ENCODE peak calls at places on chromosomes 7 and 10, in eight cellular contexts. Q, F, J, U, M, P, Z and W are unnamed samples.

GRCh38 chr7:111756687-111757178 is 194.4 kb upstream of the IMMP2L start:
- DNase-seq in Q (no peak), F (no peak), J (peak; percentile 70), U (peak; percentile 11), M (peak; percentile 51), P (no peak), Z (no peak), W (no peak)

GRCh38 chr7:105010538-105011523 is 3.2 kb upstream of the KMT2E start:
- DNase-seq in Q (no peak), F (no peak), J (peak; percentile 35), U (no peak), M (peak; percentile 21), P (no peak), Z (no peak), W (no peak)

GRCh38 chr10:72140174-72140573 is 51.8 kb upstream of the SPOCK2 start:
- DNase-seq in Q (no peak), F (no peak), J (no peak), U (no peak), M (no peak), P (no peak), Z (no peak), W (no peak)

GRCh38 chr7:40219917-40220316 is 85.1 kb downstream of the SUGCT start:
- DNase-seq in Q (peak; percentile 70), F (no peak), J (peak; percentile 87), U (no peak), M (no peak), P (no peak), Z (no peak), W (peak; percentile 16)

GRCh38 chr7:16985621-16986020 is 103.8 kb upstream of the AGR3 start:
- DNase-seq in Q (no peak), F (no peak), J (no peak), U (no peak), M (no peak), P (no peak), Z (no peak), W (peak; percentile 72)

GRCh38 chr10:106712988-106713387 is 451.5 kb downstream of the SORCS1 start:
- DNase-seq in Q (no peak), F (no peak), J (no peak), U (no peak), M (no peak), P (no peak), Z (no peak), W (no peak)

GRCh38 chr10:28281726-28282325 is 21.0 kb downstream of the MPP7 start:
- DNase-seq in Q (no peak), F (peak; percentile 42), J (no peak), U (no peak), M (no peak), P (no peak), Z (no peak), W (no peak)

GRCh38 chr10:11447571-11447970 is 163.9 kb downstream of the USP6NL start:
- DNase-seq in Q (no peak), F (no peak), J (no peak), U (no peak), M (no peak), P (no peak), Z (no peak), W (no peak)

GRCh38 chr7:16657656-16658279 is 11.8 kb downstream of the BZW2 start:
- DNase-seq in Q (peak; percentile 65), F (no peak), J (peak; percentile 76), U (peak; percentile 21), M (peak; percentile 70), P (no peak), Z (no peak), W (peak; percentile 51)

GRCh38 chr10:125283831-125284614 is 123.7 kb upstream of the CTBP2 start:
- DNase-seq in Q (no peak), F (peak; percentile 64), J (no peak), U (no peak), M (no peak), P (no peak), Z (no peak), W (no peak)

GRCh38 chr10:62230344-62231138 is 38.1 kb downstream of the RTKN2 start:
- DNase-seq in Q (no peak), F (no peak), J (peak; percentile 81), U (no peak), M (no peak), P (no peak), Z (no peak), W (no peak)

DNA sequence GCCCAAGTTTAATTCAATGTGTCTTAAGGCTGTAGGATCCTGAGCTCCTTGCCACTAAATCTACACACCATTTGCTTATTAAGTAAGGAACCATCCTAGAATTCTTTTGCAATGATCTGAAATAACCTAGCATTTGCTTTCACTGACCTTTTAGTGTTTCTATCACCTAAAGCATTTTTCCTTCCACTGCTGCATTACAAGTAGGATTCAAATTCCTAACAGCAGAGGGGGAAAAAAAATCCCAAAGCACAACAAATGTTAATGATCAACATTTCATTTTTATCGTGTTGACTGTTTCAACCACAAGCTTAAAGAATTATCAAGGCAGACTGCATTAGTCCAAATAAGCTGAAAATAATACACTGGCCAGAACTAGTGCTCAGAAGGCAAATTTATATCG is 174.7 kb upstream of the TCF7L2 start:
- DNase-seq in Q (no peak), F (peak; percentile 1), J (peak; percentile 16), U (no peak), M (no peak), P (no peak), Z (no peak), W (no peak)
- TF ChIP-seq CTCF in Q (peak; percentile 64), F (no peak), J (peak; percentile 21), U (no peak), M (peak; percentile 48), P (peak; percentile 33), Z (no peak), W (no peak)

GRCh38 chr10:87920538-87920937 is 57.1 kb downstream of the PTEN start:
- DNase-seq in Q (no peak), F (no peak), J (no peak), U (no peak), M (no peak), P (no peak), Z (no peak), W (no peak)

GRCh38 chr10:87925570-87925969 is 62.1 kb downstream of the PTEN start:
- DNase-seq in Q (no peak), F (no peak), J (peak; percentile 51), U (no peak), M (no peak), P (peak; percentile 28), Z (no peak), W (peak; percentile 57)

GRCh38 chr10:87921934-87922688 is 58.7 kb downstream of the PTEN start:
- DNase-seq in Q (no peak), F (no peak), J (no peak), U (no peak), M (no peak), P (no peak), Z (no peak), W (no peak)

GRCh38 chr10:87927091-87927490 is 63.7 kb downstream of the PTEN start:
- DNase-seq in Q (no peak), F (no peak), J (peak; percentile 73), U (no peak), M (no peak), P (no peak), Z (no peak), W (no peak)

DNA sequence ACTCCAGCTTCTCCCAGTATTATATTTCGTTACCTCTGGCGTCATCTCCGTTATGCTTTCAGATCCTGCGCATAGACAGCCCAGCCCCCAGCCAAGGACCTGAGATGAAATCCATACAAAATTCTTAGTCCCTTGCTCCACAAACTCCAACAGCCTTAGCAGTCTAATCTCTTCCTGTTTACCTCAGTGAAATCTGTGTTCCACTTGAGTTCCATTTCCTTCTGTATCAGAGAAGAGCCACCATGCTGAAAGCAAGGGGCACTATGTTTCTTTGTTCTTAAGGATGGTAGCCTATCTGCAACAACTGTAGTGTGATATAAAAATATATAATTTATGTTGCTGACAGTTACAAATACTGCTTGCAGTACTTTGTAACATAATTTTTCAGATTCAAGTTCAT is 59.8 kb downstream of the PTEN start:
- DNase-seq in Q (no peak), F (no peak), J (no peak), U (no peak), M (no peak), P (no peak), Z (no peak), W (no peak)
- H3K36me3 ChIP-seq in Q (no peaks in the 10 kb centered on the region), F (peaks cover 3% of the 10 kb centered on the region), J (no peaks in the 10 kb centered on the region), U (no peaks in the 10 kb centered on the region), M (no peaks in the 10 kb centered on the region), P (no peaks in the 10 kb centered on the region), Z (peaks cover 28% of the 10 kb centered on the region), W (no peaks in the 10 kb centered on the region)

GRCh38 chr7:100863406-100863950 is 3.7 kb upstream of the TRIP6 start:
- DNase-seq in Q (no peak), F (no peak), J (peak; percentile 63), U (no peak), M (no peak), P (no peak), Z (no peak), W (no peak)

GRCh38 chr7:100865971-100866720 is 1.0 kb upstream of the TRIP6 start:
- DNase-seq in Q (no peak), F (no peak), J (no peak), U (peak; percentile 86), M (no peak), P (no peak), Z (peak; percentile 90), W (peak; percentile 46)

GRCh38 chr7:100865372-100865911 is 1.7 kb upstream of the TRIP6 start:
- DNase-seq in Q (no peak), F (no peak), J (peak; percentile 79), U (no peak), M (no peak), P (no peak), Z (peak; percentile 69), W (peak; percentile 98)

GRCh38 chr7:100866721-100867039 is 507 bp upstream of the TRIP6 start:
- DNase-seq in Q (no peak), F (no peak), J (no peak), U (no peak), M (no peak), P (no peak), Z (no peak), W (no peak)

DNA sequence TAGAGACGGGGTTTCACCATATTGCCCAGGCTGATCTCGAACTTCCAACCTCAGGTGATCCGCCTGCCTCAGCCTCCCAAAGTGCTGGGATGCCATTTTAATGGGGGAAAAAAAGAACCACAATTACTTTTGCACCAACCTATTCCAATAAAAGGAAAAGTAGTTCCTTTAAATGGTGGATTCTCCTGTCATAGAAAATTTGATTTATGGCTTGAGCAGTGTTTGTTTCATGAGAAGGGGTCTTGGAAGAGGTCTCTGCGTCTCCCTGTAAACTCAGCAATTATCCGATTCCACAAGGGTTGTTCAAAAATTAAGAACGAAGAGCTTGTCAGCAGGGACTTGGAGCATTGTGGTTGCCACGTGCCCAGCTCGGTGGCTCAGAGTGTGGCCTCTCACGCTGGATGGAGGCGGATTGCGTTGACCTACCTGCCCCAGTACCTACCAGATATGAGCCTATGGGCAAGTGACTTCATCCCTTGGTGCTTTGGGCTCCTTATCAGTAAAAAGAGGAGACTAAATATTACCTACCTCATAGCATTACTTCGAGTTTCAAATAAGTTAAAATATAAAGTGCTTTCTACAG is 2.8 kb upstream of the TRIP6 start:
- DNase-seq in Q (no peak), F (no peak), J (no peak), U (no peak), M (no peak), P (no peak), Z (no peak), W (no peak)
- TF ChIP-seq CTCF in Q (no peak), F (no peak), J (no peak), U (no peak), M (no peak), P (no peak), Z (no peak), W (no peak)

DNA sequence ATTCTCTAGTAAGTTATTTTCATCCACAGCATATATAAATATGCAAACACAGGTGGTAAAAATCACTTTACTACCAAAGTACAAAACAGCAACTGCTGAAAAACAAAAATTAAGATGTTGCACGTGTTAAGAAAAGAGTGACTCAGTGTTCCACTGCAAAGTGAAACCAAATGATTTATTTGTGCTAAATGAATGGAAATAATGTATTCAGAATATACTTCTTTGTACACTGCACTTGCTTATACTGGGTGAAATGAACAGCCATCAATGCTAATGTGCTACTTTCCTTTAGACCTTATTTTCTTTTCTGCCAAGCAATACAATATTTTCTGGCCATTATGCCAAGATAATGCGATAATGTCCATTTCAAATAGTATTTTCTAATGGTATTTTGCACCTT is 38.3 kb upstream of the MRLN start:
- DNase-seq in Q (no peak), F (no peak), J (no peak), U (no peak), M (no peak), P (no peak), Z (no peak), W (no peak)
- H3K36me3 ChIP-seq in Q (peaks cover 8% of the 10 kb centered on the region), F (peaks cover 51% of the 10 kb centered on the region), J (peaks cover 22% of the 10 kb centered on the region), U (no peaks in the 10 kb centered on the region), M (no peaks in the 10 kb centered on the region), P (no peaks in the 10 kb centered on the region), Z (peaks cover 85% of the 10 kb centered on the region), W (peaks cover 7% of the 10 kb centered on the region)